ENCODE peak calls at places on chromosomes 3 and 15, in seven cellular contexts. One of them, this sample, is unnamed.

GRCh38 chr15:55485273-55485672 is 22.8 kb downstream of the DNAAF4 start:
- DNase-seq in stomach: no peak
- DNase-seq in A549: no peak
- DNase-seq in transverse colon: no peak
- DNase-seq in sigmoid colon: no peak
- DNase-seq in H1: no peak
- DNase-seq in K562: no peak
- DNase-seq in this sample: no peak

GRCh38 chr3:50248387-50248786 is 12.4 kb downstream of the GNAI2 start:
- DNase-seq in stomach: peak
- DNase-seq in A549: no peak
- DNase-seq in transverse colon: peak
- DNase-seq in sigmoid colon: no peak
- DNase-seq in H1: no peak
- DNase-seq in K562: no peak
- DNase-seq in this sample: peak

GRCh38 chr15:78157203-78157602 is 8.0 kb downstream of the IDH3A start:
- DNase-seq in stomach: no peak
- DNase-seq in A549: no peak
- DNase-seq in transverse colon: no peak
- DNase-seq in sigmoid colon: no peak
- DNase-seq in H1: no peak
- DNase-seq in K562: no peak
- DNase-seq in this sample: no peak

GRCh38 chr15:98560338-98560737 is 88.0 kb upstream of the IGF1R start:
- DNase-seq in stomach: no peak
- DNase-seq in A549: no peak
- DNase-seq in transverse colon: no peak
- DNase-seq in sigmoid colon: no peak
- DNase-seq in H1: no peak
- DNase-seq in K562: no peak
- DNase-seq in this sample: no peak

GRCh38 chr3:29137601-29138000 is 143.3 kb upstream of the RBMS3 start:
- DNase-seq in stomach: no peak
- DNase-seq in A549: no peak
- DNase-seq in transverse colon: no peak
- DNase-seq in sigmoid colon: no peak
- DNase-seq in H1: no peak
- DNase-seq in K562: no peak
- DNase-seq in this sample: no peak

GRCh38 chr3:46558184-46559029 is 7.7 kb downstream of the LRRC2 start:
- DNase-seq in stomach: peak
- DNase-seq in A549: peak
- DNase-seq in transverse colon: peak
- DNase-seq in sigmoid colon: peak
- DNase-seq in H1: peak
- DNase-seq in K562: peak
- DNase-seq in this sample: no peak

GRCh38 chr3:56839784-56840724 is 38.3 kb upstream of the ARHGEF3 start:
- DNase-seq in stomach: no peak
- DNase-seq in A549: peak
- DNase-seq in transverse colon: no peak
- DNase-seq in sigmoid colon: no peak
- DNase-seq in H1: no peak
- DNase-seq in K562: no peak
- DNase-seq in this sample: no peak

GRCh38 chr3:65576942-65577341 is 461.8 kb downstream of the MAGI1 start:
- DNase-seq in stomach: no peak
- DNase-seq in A549: no peak
- DNase-seq in transverse colon: no peak
- DNase-seq in sigmoid colon: no peak
- DNase-seq in H1: no peak
- DNase-seq in K562: no peak
- DNase-seq in this sample: no peak

GRCh38 chr3:194009019-194009418 is 126.9 kb upstream of the HES1 start:
- DNase-seq in stomach: no peak
- DNase-seq in A549: no peak
- DNase-seq in transverse colon: peak
- DNase-seq in sigmoid colon: no peak
- DNase-seq in H1: no peak
- DNase-seq in K562: no peak
- DNase-seq in this sample: no peak

GRCh38 chr3:124510290-124510689 is 220.0 kb upstream of the UMPS start:
- DNase-seq in stomach: no peak
- DNase-seq in A549: no peak
- DNase-seq in transverse colon: no peak
- DNase-seq in sigmoid colon: no peak
- DNase-seq in H1: no peak
- DNase-seq in K562: no peak
- DNase-seq in this sample: no peak

GRCh38 chr3:172751188-172751571 is 654 bp downstream of the ECT2 start:
- DNase-seq in stomach: no peak
- DNase-seq in A549: no peak
- DNase-seq in transverse colon: no peak
- DNase-seq in sigmoid colon: no peak
- DNase-seq in H1: no peak
- DNase-seq in K562: peak
- DNase-seq in this sample: no peak

GRCh38 chr15:90184119-90184785 is 16.9 kb upstream of the SEMA4B start:
- DNase-seq in stomach: peak
- DNase-seq in A549: peak
- DNase-seq in transverse colon: peak
- DNase-seq in sigmoid colon: peak
- DNase-seq in H1: no peak
- DNase-seq in K562: peak
- DNase-seq in this sample: peak

GRCh38 chr3:190265126-190265525 is 57.1 kb downstream of the CLDN1 start:
- DNase-seq in stomach: no peak
- DNase-seq in A549: no peak
- DNase-seq in transverse colon: no peak
- DNase-seq in sigmoid colon: no peak
- DNase-seq in H1: no peak
- DNase-seq in K562: no peak
- DNase-seq in this sample: no peak

GRCh38 chr15:101563397-101563796 is 73.9 kb upstream of the PCSK6 start:
- DNase-seq in stomach: no peak
- DNase-seq in A549: no peak
- DNase-seq in transverse colon: no peak
- DNase-seq in sigmoid colon: no peak
- DNase-seq in H1: no peak
- DNase-seq in K562: no peak
- DNase-seq in this sample: no peak

GRCh38 chr3:71559021-71559420 is 24.5 kb downstream of the FOXP1 start:
- DNase-seq in stomach: no peak
- DNase-seq in A549: no peak
- DNase-seq in transverse colon: no peak
- DNase-seq in sigmoid colon: no peak
- DNase-seq in H1: no peak
- DNase-seq in K562: no peak
- DNase-seq in this sample: no peak

GRCh38 chr15:30953731-30954378 is 37.6 kb downstream of the MTMR10 start:
- DNase-seq in stomach: no peak
- DNase-seq in A549: peak
- DNase-seq in transverse colon: no peak
- DNase-seq in sigmoid colon: no peak
- DNase-seq in H1: no peak
- DNase-seq in K562: peak
- DNase-seq in this sample: peak

GRCh38 chr15:31799711-31800321 is 230.5 kb upstream of the CHRNA7 start:
- DNase-seq in stomach: no peak
- DNase-seq in A549: no peak
- DNase-seq in transverse colon: no peak
- DNase-seq in sigmoid colon: no peak
- DNase-seq in H1: no peak
- DNase-seq in K562: no peak
- DNase-seq in this sample: no peak

GRCh38 chr3:12465826-12466225 is 18.5 kb upstream of the TSEN2 start:
- DNase-seq in stomach: no peak
- DNase-seq in A549: no peak
- DNase-seq in transverse colon: no peak
- DNase-seq in sigmoid colon: no peak
- DNase-seq in H1: no peak
- DNase-seq in K562: no peak
- DNase-seq in this sample: no peak

GRCh38 chr15:98842973-98843285 is 164.7 kb downstream of the PGPEP1L start:
- DNase-seq in stomach: no peak
- DNase-seq in A549: no peak
- DNase-seq in transverse colon: no peak
- DNase-seq in sigmoid colon: no peak
- DNase-seq in H1: no peak
- DNase-seq in K562: no peak
- DNase-seq in this sample: no peak

GRCh38 chr15:72532991-72533601 is 59.0 kb downstream of the ARIH1 start:
- DNase-seq in stomach: no peak
- DNase-seq in A549: no peak
- DNase-seq in transverse colon: no peak
- DNase-seq in sigmoid colon: no peak
- DNase-seq in H1: no peak
- DNase-seq in K562: no peak
- DNase-seq in this sample: no peak

GRCh38 chr3:196214783-196215441 is 1.4 kb upstream of the SLC51A start:
- DNase-seq in stomach: no peak
- DNase-seq in A549: no peak
- DNase-seq in transverse colon: peak
- DNase-seq in sigmoid colon: no peak
- DNase-seq in H1: no peak
- DNase-seq in K562: no peak
- DNase-seq in this sample: no peak
- TF ChIP-seq EP300 in stomach: no peak
- TF ChIP-seq EP300 in A549: no peak
- TF ChIP-seq EP300 in transverse colon: no peak
- TF ChIP-seq EP300 in sigmoid colon: no peak
- TF ChIP-seq EP300 in H1: no peak
- TF ChIP-seq EP300 in K562: no peak
- TF ChIP-seq EP300 in this sample: no peak

DNA sequence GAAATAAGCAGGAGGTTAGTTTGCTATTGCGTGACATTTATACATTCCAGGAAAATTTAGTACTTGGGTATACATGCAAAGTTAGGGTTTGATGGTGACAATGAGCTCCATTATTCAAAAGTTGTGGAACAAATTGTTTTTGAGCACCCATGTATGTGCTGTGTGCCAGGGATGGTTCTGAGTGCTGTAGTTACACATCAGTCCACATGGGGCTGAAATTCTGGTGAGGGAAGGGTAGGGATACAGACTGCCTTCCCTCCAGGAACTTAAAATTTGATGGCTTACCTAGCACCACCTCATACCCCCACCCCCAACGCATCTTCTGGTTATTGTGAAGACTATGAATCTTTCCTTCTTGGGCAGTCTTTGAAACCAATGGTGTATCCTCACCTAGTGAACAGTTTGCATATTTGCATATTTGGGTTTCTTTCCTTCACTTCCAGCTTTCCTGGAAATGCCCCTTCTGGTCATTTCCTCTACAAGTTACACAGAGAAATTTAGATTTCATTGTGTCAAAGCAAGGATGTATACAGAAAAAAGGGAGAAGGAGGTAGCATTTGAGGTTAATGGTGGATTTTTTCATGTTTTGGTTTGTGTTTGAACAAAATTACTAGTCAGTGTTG is 222.0 kb upstream of the IL12A start:
- DNase-seq in stomach: no peak
- DNase-seq in A549: peak
- DNase-seq in transverse colon: no peak
- DNase-seq in sigmoid colon: no peak
- DNase-seq in H1: no peak
- DNase-seq in K562: peak
- DNase-seq in this sample: no peak
- TF ChIP-seq CTCF in stomach: no peak
- TF ChIP-seq CTCF in A549: peak
- TF ChIP-seq CTCF in transverse colon: peak
- TF ChIP-seq CTCF in sigmoid colon: peak
- TF ChIP-seq CTCF in H1: peak
- TF ChIP-seq CTCF in K562: no peak
- TF ChIP-seq CTCF in this sample: peak

DNA sequence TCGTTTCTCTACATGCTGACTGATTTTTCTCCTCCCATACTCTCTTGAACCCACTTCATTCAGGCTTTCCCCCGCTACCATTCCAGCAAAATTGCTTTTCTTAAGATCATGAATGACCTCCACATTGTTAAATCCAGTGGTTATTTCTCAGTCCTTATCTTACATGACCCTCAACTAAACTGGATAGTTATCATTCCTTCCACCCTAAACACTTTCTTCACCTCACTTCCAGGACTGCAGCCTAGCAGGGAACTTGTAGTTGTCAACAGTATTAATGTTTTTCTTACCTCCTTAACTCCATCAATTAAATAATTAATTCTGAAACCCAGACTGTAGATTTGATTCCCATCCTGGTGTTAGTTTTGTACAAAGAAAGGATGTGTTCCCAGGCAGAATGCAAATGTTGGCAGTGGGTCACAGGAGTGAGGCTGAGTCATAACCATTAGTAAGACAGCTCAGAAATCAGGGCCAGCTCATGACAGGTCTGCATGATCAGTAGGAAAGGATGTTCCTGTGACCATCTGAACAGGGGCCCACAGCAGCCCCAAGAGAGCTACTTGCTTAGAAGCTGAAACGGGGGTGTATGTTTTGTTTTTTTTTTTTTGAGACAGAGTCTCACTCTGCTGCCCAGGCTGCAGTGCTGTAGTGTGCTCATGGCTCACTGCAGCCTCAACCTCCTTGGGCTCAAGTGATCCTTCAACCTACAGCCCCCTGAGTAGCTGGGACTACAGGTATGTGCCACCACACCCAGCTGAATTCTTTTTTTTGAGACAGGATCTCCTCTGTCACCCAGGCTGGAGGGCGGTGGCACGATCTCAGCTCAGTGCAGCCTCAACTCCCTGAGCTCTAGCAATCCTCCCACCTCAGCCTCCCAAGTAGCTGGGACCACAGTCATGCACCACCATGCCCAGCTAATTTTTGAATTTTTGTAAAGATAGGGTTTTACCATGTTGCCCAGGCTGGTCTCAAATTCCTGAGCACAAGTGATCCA is 9.1 kb downstream of the BCL2L10 start:
- DNase-seq in stomach: no peak
- DNase-seq in A549: peak
- DNase-seq in transverse colon: peak
- DNase-seq in sigmoid colon: peak
- DNase-seq in H1: no peak
- DNase-seq in K562: no peak
- DNase-seq in this sample: peak
- TF ChIP-seq EP300 in stomach: no peak
- TF ChIP-seq EP300 in A549: no peak
- TF ChIP-seq EP300 in transverse colon: no peak
- TF ChIP-seq EP300 in sigmoid colon: no peak
- TF ChIP-seq EP300 in H1: no peak
- TF ChIP-seq EP300 in K562: no peak
- TF ChIP-seq EP300 in this sample: no peak

DNA sequence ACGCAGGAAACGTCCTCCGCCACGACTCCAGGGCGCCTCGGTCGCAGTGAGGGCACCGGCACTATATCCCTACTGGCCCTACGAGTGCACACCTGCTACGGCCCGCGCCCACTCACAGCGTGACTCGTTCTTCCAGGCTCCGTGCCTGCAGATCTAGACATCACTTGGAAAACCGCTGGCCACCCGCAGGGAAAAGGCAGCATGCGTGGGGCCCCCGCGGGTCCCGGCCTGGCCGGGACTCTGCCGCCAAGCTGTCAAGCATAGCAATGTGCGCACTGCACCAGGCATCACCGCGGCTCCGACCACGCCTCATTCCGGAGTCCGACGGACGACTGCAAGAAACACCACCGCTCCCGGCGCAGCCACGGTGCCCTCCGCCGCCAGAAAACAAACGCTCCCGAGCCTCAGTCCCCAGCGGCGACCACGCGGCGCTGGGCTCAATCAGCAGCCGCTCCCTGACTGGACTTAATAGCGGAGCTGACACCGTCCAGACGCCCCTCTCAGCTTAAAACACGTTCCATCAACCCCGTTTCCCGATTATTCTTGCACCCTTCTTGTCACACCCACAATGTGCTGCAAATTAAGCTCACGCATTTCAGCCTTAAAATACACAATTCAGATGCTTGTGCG is 984 bp downstream of the CYFIP1 start:
- DNase-seq in stomach: peak
- DNase-seq in A549: peak
- DNase-seq in transverse colon: peak
- DNase-seq in sigmoid colon: peak
- DNase-seq in H1: peak
- DNase-seq in K562: peak
- DNase-seq in this sample: peak
- TF ChIP-seq CTCF in stomach: peak
- TF ChIP-seq CTCF in A549: no peak
- TF ChIP-seq CTCF in transverse colon: no peak
- TF ChIP-seq CTCF in sigmoid colon: no peak
- TF ChIP-seq CTCF in H1: no peak
- TF ChIP-seq CTCF in K562: no peak
- TF ChIP-seq CTCF in this sample: no peak

This sample was measured in upper lobe of left lung.